ENCODE peak calls at places on chromosome X, in four cellular contexts. D is GM12878, G is WTC11, E is HepG2. X is an unnamed sample.

GRCh38 chrX:43703211-43703791 is 47.2 kb downstream of the MAOA start:
- DNase-seq in E (peak; percentile 48), G (no peak), D (no peak), X (no peak)

GRCh38 chrX:40003071-40003981 is 94.4 kb downstream of the BCOR start:
- DNase-seq in G (no peak), E (peak; percentile 80), D (no peak), X (no peak)

GRCh38 chrX:150569155-150569477 is 695 bp downstream of the MTM1 start:
- DNase-seq in E (no peak), D (no peak), G (no peak), X (no peak)

GRCh38 chrX:136041254-136041812 is 56.1 kb downstream of the SLC9A6 start:
- DNase-seq in G (no peak), D (no peak), E (no peak), X (no peak)

GRCh38 chrX:97639526-97639925 is 755.8 kb downstream of the RPA4 start:
- DNase-seq in E (no peak), G (peak; percentile 44), D (no peak), X (peak; percentile 60)

GRCh38 chrX:20372533-20372932 is 105.8 kb upstream of the RPS6KA3 start:
- DNase-seq in D (no peak), G (no peak), E (no peak), X (no peak)

GRCh38 chrX:11629593-11630211 is 36.0 kb downstream of the ARHGAP6 start:
- DNase-seq in E (no peak), D (no peak), G (no peak), X (peak; percentile 27)

GRCh38 chrX:44483965-44484606 is 58.6 kb downstream of the FUNDC1 start:
- DNase-seq in E (no peak), D (no peak), G (no peak), X (no peak)

GRCh38 chrX:102610905-102611304 is 11.6 kb downstream of the ARMCX5 start:
- DNase-seq in G (no peak), E (no peak), D (no peak), X (no peak)

GRCh38 chrX:1380672-1381233 is 11.2 kb downstream of the SLC25A6 start:
- DNase-seq in G (peak; percentile 9), E (no peak), D (no peak), X (no peak)

GRCh38 chrX:341541-342101 is 23.0 kb upstream of the GTPBP6 start:
- DNase-seq in E (no peak), G (peak; percentile 8), D (no peak), X (no peak)

GRCh38 chrX:1292581-1293310 is 24.1 kb downstream of the CSF2RA start:
- DNase-seq in D (no peak), G (no peak), E (no peak), X (no peak)

GRCh38 chrX:9355739-9356138 is 109.1 kb upstream of the TBL1X start:
- DNase-seq in G (no peak), E (no peak), D (no peak), X (no peak)

GRCh38 chrX:104255465-104255864 is 732 bp upstream of the ESX1 start:
- DNase-seq in E (no peak), D (no peak), G (no peak), X (no peak)
- TF ChIP-seq CREB1 in E (no peak), D (no peak), G (no peak), X (no peak)

DNA sequence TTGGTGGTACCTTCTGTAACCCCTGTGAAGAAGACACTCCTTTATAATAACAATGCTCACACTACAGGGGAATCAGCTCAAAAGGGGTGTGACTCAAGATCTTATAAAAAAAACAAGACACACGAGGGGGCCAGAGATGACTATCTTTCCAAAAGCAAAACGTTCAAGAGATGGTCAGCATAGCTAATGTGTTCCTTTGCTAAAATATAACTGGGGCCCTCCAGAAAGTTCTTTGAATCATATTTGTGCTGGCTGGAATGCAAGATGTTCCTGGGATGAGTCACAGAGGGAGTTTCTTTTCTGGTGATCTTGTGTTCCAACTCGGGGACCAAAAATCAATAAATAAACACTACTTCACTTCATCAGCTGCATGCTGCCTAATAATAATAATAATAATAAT is 46.5 kb downstream of the RAI2 start:
- DNase-seq in G (no peak), E (no peak), D (no peak), X (no peak)
- TF ChIP-seq CREB1 in G (no peak), E (no peak), D (no peak), X (no peak)

GRCh38 chrX:153343674-153344073 is 9.7 kb downstream of the ZNF275 start:
- DNase-seq in E (no peak), D (no peak), G (no peak), X (no peak)
- TF ChIP-seq CREB1 in E (no peak), D (no peak), G (no peak), X (no peak)

GRCh38 chrX:145820825-145821224 is 3.2 kb downstream of the SLITRK2 start:
- DNase-seq in D (no peak), G (no peak), E (no peak), X (no peak)
- TF ChIP-seq CREB1 in D (no peak), G (no peak), E (no peak), X (no peak)

DNA sequence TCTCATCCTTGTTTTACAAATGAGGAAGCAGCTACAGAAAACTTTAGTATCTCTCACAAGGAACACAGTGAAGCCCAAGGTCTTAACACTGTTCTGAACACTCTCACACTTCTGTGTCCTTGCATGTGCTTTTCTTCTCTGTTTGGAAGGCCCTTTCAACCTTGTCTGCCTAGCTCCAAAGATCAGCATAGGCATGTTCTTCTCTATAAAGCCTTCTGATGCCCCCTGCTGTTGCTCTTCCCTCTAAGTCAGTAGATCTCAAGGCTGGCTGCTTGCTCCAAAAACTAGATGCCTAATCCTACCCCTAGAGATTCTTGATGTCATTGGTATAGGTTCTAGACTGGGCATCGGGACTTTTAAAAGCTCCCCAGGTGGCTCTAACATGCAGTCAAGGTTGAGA is 5.9 kb downstream of the APOO start:
- DNase-seq in D (peak; percentile 60), G (no peak), E (peak; percentile 77), X (peak; percentile 63)
- TF ChIP-seq CREB1 in D (no peak), G (no peak), E (no peak), X (no peak)

GRCh38 chrX:104696667-104697066 is 130.7 kb downstream of the IL1RAPL2 start:
- DNase-seq in G (no peak), E (no peak), D (no peak), X (no peak)

GRCh38 chrX:104695593-104695992 is 129.6 kb downstream of the IL1RAPL2 start:
- DNase-seq in D (no peak), E (no peak), G (no peak), X (no peak)

DNA sequence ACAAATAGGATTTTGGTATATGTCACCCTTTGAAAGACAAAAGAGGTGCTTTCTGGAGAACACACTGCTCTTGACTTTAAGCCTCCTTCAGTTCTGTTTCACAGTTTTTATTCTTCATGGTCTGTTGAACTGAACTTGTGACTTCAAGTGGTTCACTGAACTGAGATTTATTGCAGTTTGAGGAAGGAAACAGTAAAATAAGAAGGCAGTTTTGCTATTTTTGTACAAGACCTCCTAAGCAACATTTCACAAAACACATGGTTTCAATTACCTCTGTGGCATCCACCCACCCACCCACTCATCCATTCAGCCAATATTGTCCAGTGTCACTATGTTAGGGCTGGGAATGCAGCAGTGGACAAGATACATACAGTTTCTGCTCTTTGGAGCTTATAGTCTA is 131.3 kb downstream of the IL1RAPL2 start:
- DNase-seq in G (no peak), E (no peak), D (no peak), X (no peak)
- TF ChIP-seq CREB1 in G (no peak), E (no peak), D (no peak), X (no peak)

DNA sequence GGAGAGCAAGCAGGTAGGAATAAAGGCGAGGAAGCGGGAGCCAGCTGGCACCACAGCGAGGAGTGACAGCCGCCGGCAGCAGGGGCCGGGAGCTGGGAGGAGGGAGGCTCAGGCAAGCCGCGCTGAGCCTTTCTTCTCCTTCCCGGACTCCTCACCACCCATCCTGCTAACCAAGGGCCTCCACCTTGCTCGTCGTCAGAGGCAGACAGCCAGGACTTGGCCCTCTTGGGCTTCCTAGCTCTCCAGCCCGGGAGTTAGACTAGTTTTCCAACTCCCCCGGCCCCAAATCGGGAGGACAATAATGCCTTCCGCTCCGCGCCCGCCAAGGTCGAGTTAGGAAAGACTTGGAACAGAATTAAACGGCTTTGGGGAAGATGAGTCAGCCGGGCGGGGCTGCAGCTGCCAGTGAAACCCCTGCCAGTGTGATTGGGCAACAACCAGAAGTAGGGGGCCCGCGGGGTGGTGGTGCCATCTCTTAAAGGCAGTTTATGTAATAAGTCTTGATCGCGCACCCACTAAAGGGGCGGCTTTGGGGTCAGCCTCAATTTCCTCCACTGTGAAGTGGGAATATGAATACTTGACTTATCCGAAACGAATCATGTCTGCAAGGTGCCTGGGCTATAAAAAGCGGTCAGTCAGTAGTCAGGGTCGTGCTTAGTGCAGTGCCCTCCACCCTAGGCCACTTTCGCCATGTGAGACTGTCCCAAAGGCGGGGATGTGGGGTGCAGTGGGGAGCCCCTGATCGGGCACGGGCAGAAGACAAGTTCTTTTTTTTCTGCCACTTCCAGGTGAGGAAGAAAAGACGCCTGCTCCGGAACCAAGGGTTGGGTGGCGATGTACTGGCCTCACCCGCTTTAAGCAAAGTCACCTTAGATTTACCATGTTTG is 6.7 kb upstream of the HSD17B10 start:
- DNase-seq in D (no peak), G (no peak), E (peak; percentile 20), X (peak; percentile 30)
- TF ChIP-seq CREB1 in D (no peak), G (no peak), E (no peak), X (no peak)

GRCh38 chrX:134139090-134139489 is 97.9 kb upstream of the CCDC160 start:
- DNase-seq in E (no peak), D (no peak), G (no peak), X (no peak)
- TF ChIP-seq CREB1 in E (no peak), D (no peak), G (no peak), X (no peak)

X was measured in GM23338.